ENCODE peak calls at places on chromosome 1, in nine cellular contexts. A is prostate gland, U is brain microvascular endothelial cell, W is IMR-90, C is coronary artery, H is WTC11, G is OCI-LY7, M is neural progenitor cell, J is uterus. Q is an unnamed sample.

GRCh38 chr1:53894644-53895043 is 657 bp downstream of the DIO1 start:
- DNase-seq in A (no peak), U (no peak), W (no peak), C (no peak), H (no peak), G (no peak), M (no peak), J (no peak), Q (no peak)

GRCh38 chr1:65067491-65068201 is 80.4 kb upstream of the AK4 start:
- DNase-seq in A (peak; percentile 77), U (peak; percentile 69), W (peak; percentile 56), C (peak; percentile 84), H (peak; percentile 70), G (peak; percentile 80), M (peak; percentile 88), J (peak; percentile 65), Q (peak; percentile 47)

GRCh38 chr1:100891380-100891779 is 3.3 kb downstream of the EXTL2 start:
- DNase-seq in A (no peak), U (no peak), W (no peak), C (no peak), H (no peak), G (no peak), M (no peak), J (no peak), Q (no peak)

GRCh38 chr1:26721669-26722355 is 26.0 kb downstream of the ARID1A start:
- DNase-seq in A (no peak), U (no peak), W (no peak), C (no peak), H (no peak), G (no peak), M (no peak), J (no peak), Q (no peak)

GRCh38 chr1:228149341-228150020 is at the start of gene GJC2:
- DNase-seq in A (no peak), U (no peak), W (peak; percentile 18), C (no peak), H (peak; percentile 38), G (peak; percentile 55), M (peak; percentile 63), J (peak; percentile 84), Q (peak; percentile 13)

GRCh38 chr1:202162049-202162417 is 1.6 kb upstream of the PTPN7 start:
- DNase-seq in A (no peak), U (no peak), W (no peak), C (no peak), H (no peak), G (peak; percentile 58), M (no peak), J (no peak), Q (no peak)

GRCh38 chr1:44608141-44608540 is 66.1 kb downstream of the TMEM53 start:
- DNase-seq in A (no peak), U (no peak), W (no peak), C (no peak), H (no peak), G (peak; percentile 14), M (no peak), J (no peak), Q (no peak)

GRCh38 chr1:6586404-6586816 is 6.6 kb downstream of the ZBTB48 start:
- DNase-seq in A (no peak), U (no peak), W (no peak), C (no peak), H (no peak), G (no peak), M (no peak), J (no peak), Q (no peak)

GRCh38 chr1:231557898-231558710 is 29.6 kb downstream of the TSNAX start:
- DNase-seq in A (no peak), U (no peak), W (peak; percentile 77), C (no peak), H (no peak), G (no peak), M (no peak), J (no peak), Q (no peak)

GRCh38 chr1:55055084-55055882 is 15.9 kb downstream of the PCSK9 start:
- DNase-seq in A (no peak), U (no peak), W (no peak), C (peak; percentile 57), H (no peak), G (no peak), M (no peak), J (no peak), Q (no peak)

DNA sequence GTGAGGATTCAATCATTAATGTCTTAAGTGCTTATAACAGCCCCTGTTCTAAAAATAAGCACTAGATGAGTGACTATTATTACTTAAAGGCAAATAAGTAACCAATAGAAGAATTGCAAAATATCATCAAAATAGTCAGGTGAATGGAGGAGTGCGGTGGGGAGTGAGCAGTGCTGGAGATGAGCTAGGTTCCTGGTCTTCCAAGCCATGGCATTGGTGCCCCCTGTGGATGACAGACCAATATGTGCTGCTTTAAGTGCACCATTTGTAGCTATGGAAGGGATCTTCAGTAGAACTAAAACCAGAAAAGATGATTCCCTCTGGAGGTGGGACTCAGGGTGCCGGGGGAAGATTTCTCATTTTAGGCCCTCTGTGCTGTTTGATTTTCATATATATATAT is 46.1 kb upstream of the SLC30A1 start:
- DNase-seq in A (no peak), U (no peak), W (peak; percentile 51), C (no peak), H (no peak), G (peak; percentile 31), M (no peak), J (no peak), Q (no peak)
- TF ChIP-seq CTCF in A (no peak), U (peak; percentile 63), W (peak; percentile 52), C (no peak), H (no peak), G (peak; percentile 58), M (no peak), J (no peak), Q (peak; percentile 38)

GRCh38 chr1:167175901-167176300 is 44.8 kb upstream of the POU2F1 start:
- DNase-seq in A (no peak), U (peak; percentile 38), W (no peak), C (no peak), H (no peak), G (no peak), M (no peak), J (no peak), Q (no peak)

GRCh38 chr1:167173516-167174184 is 47.0 kb upstream of the POU2F1 start:
- DNase-seq in A (no peak), U (peak; percentile 62), W (no peak), C (no peak), H (no peak), G (no peak), M (peak; percentile 65), J (no peak), Q (no peak)

GRCh38 chr1:167168424-167168823 is 52.3 kb upstream of the POU2F1 start:
- DNase-seq in A (no peak), U (no peak), W (no peak), C (no peak), H (no peak), G (no peak), M (no peak), J (no peak), Q (no peak)

GRCh38 chr1:167169642-167170041 is 51.0 kb upstream of the POU2F1 start:
- DNase-seq in A (no peak), U (no peak), W (no peak), C (no peak), H (no peak), G (no peak), M (no peak), J (no peak), Q (no peak)

DNA sequence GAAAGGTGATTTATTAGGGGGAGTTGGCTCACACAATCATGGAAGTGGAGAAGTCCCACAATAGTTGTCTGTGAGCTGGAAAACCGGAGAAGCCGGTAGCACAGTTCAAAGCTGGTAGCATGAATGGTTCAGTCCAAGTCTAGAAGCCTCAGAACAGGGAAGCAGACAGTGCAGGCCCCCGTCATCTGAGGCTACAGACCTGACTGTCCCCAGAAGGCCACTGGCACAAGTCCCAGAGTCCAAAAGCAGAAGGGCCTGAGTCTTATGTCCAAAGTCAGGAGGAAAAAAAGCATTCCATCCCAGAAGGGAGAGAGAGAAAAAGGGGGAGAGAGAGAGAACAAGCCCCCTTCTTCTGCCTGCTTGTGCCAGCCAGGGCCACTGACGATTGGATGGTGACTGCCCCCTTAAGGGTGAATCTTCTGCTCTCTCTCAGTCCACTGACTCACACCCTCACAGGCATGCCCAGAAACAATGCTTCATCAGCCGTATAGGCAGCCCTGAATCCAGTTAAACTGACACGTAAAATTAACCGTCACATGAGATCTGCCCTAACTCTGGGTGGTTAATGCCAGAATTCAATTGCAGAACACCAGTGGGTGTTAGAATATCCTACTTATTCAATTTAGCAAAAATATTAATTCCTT is 49.3 kb upstream of the POU2F1 start:
- DNase-seq in A (no peak), U (peak; percentile 63), W (no peak), C (no peak), H (no peak), G (no peak), M (no peak), J (no peak), Q (no peak)
- TF ChIP-seq CTCF in A (no peak), U (no peak), W (no peak), C (no peak), H (no peak), G (no peak), M (no peak), J (no peak), Q (no peak)

GRCh38 chr1:162035241-162035640 is 11.6 kb upstream of the OLFML2B start:
- DNase-seq in A (no peak), U (no peak), W (no peak), C (no peak), H (no peak), G (no peak), M (no peak), J (no peak), Q (no peak)

GRCh38 chr1:162042361-162042760 is 18.7 kb upstream of the OLFML2B start:
- DNase-seq in A (no peak), U (no peak), W (no peak), C (no peak), H (no peak), G (no peak), M (no peak), J (no peak), Q (no peak)

GRCh38 chr1:162038624-162039023 is 15.0 kb upstream of the OLFML2B start:
- DNase-seq in A (no peak), U (no peak), W (no peak), C (no peak), H (no peak), G (no peak), M (no peak), J (no peak), Q (no peak)

GRCh38 chr1:162036156-162036555 is 12.5 kb upstream of the OLFML2B start:
- DNase-seq in A (no peak), U (no peak), W (no peak), C (no peak), H (no peak), G (no peak), M (no peak), J (no peak), Q (no peak)

DNA sequence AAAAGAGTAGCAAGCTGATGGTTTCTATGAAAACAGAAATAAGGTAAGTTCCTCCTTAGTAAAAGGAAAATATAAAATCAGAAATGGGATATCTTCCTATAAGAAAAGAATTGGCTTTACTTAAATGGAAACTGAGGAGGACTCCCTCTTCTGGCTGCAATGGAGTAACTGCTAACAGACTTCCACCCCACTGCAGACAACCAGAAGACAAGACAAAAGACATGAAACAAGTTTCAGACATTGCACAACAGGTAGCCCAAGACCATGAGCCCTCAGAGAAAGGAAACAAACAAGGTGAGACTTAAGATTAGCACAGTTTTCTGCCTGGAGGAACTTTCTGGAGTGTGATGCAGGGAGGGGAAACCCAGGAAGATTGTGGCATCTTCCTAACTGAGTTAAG is 17.0 kb upstream of the OLFML2B start:
- DNase-seq in A (no peak), U (no peak), W (peak; percentile 50), C (no peak), H (no peak), G (peak; percentile 14), M (peak; percentile 53), J (no peak), Q (no peak)
- TF ChIP-seq CTCF in A (no peak), U (peak; percentile 77), W (peak; percentile 52), C (no peak), H (no peak), G (peak; percentile 70), M (peak; percentile 64), J (no peak), Q (no peak)

GRCh38 chr1:113390871-113391642 is 742 bp downstream of the MAGI3 start:
- DNase-seq in A (peak; percentile 60), U (no peak), W (no peak), C (peak; percentile 80), H (peak; percentile 39), G (peak; percentile 53), M (peak; percentile 61), J (peak; percentile 43), Q (peak; percentile 31)
- TF ChIP-seq CTCF in A (no peak), U (peak; percentile 1), W (no peak), C (no peak), H (no peak), G (no peak), M (no peak), J (no peak), Q (no peak)